ENCODE peak calls at places on chromosomes 6 and 20, in ten cellular contexts. One of them, this sample, is unnamed.

GRCh38 chr6:124197148-124197547 is 393.5 kb downstream of the NKAIN2 start:
- DNase-seq in cardiac muscle cell: no peak
- DNase-seq in brain microvascular endothelial cell: no peak
- DNase-seq in pancreas: no peak
- DNase-seq in AG04450: no peak
- DNase-seq in adrenal gland: no peak
- DNase-seq in left ventricle myocardium inferior: no peak
- DNase-seq in lower lobe of right lung: no peak
- DNase-seq in Peyer's patch: no peak
- DNase-seq in PC-3: no peak
- DNase-seq in this sample: no peak

GRCh38 chr6:30443657-30444450 is 45.5 kb upstream of the HLA-E start:
- DNase-seq in AG04450: no peak
- DNase-seq in Peyer's patch: no peak
- DNase-seq in brain microvascular endothelial cell: no peak
- DNase-seq in PC-3: no peak
- DNase-seq in pancreas: no peak
- DNase-seq in left ventricle myocardium inferior: no peak
- DNase-seq in cardiac muscle cell: peak; percentile 20
- DNase-seq in adrenal gland: no peak
- DNase-seq in lower lobe of right lung: no peak
- DNase-seq in this sample: no peak

GRCh38 chr20:5171074-5171789 is 44.4 kb downstream of the CDS2 start:
- DNase-seq in adrenal gland: peak; percentile 21
- DNase-seq in pancreas: no peak
- DNase-seq in lower lobe of right lung: no peak
- DNase-seq in left ventricle myocardium inferior: peak; percentile 64
- DNase-seq in Peyer's patch: no peak
- DNase-seq in brain microvascular endothelial cell: peak; percentile 43
- DNase-seq in cardiac muscle cell: peak; percentile 22
- DNase-seq in AG04450: no peak
- DNase-seq in PC-3: no peak
- DNase-seq in this sample: no peak

GRCh38 chr6:30062471-30063178 is 1.6 kb downstream of the POLR1H start:
- DNase-seq in AG04450: no peak
- DNase-seq in left ventricle myocardium inferior: no peak
- DNase-seq in pancreas: no peak
- DNase-seq in brain microvascular endothelial cell: no peak
- DNase-seq in cardiac muscle cell: no peak
- DNase-seq in lower lobe of right lung: no peak
- DNase-seq in Peyer's patch: no peak
- DNase-seq in PC-3: peak; percentile 14
- DNase-seq in adrenal gland: no peak
- DNase-seq in this sample: no peak

GRCh38 chr6:73710470-73710869 is 14.5 kb downstream of the CD109 start:
- DNase-seq in pancreas: no peak
- DNase-seq in PC-3: peak; percentile 94
- DNase-seq in adrenal gland: no peak
- DNase-seq in lower lobe of right lung: no peak
- DNase-seq in Peyer's patch: no peak
- DNase-seq in left ventricle myocardium inferior: no peak
- DNase-seq in brain microvascular endothelial cell: peak; percentile 71
- DNase-seq in AG04450: no peak
- DNase-seq in cardiac muscle cell: peak; percentile 47
- DNase-seq in this sample: no peak

GRCh38 chr6:37516076-37516919 is 16.6 kb upstream of the CCDC167 start:
- DNase-seq in left ventricle myocardium inferior: peak; percentile 31
- DNase-seq in cardiac muscle cell: no peak
- DNase-seq in adrenal gland: peak; percentile 82
- DNase-seq in AG04450: no peak
- DNase-seq in brain microvascular endothelial cell: no peak
- DNase-seq in pancreas: peak; percentile 77
- DNase-seq in Peyer's patch: peak; percentile 93
- DNase-seq in PC-3: peak; percentile 82
- DNase-seq in lower lobe of right lung: peak; percentile 68
- DNase-seq in this sample: no peak

GRCh38 chr20:7742479-7742878 is 197.8 kb downstream of the HAO1 start:
- DNase-seq in Peyer's patch: no peak
- DNase-seq in left ventricle myocardium inferior: no peak
- DNase-seq in lower lobe of right lung: no peak
- DNase-seq in adrenal gland: no peak
- DNase-seq in PC-3: peak; percentile 78
- DNase-seq in pancreas: no peak
- DNase-seq in brain microvascular endothelial cell: peak; percentile 57
- DNase-seq in cardiac muscle cell: peak; percentile 72
- DNase-seq in AG04450: peak; percentile 37
- DNase-seq in this sample: no peak

GRCh38 chr6:170222498-170223471 is 68.1 kb downstream of the DLL1 start:
- DNase-seq in brain microvascular endothelial cell: no peak
- DNase-seq in Peyer's patch: peak; percentile 47
- DNase-seq in lower lobe of right lung: no peak
- DNase-seq in left ventricle myocardium inferior: no peak
- DNase-seq in cardiac muscle cell: no peak
- DNase-seq in pancreas: peak; percentile 56
- DNase-seq in adrenal gland: no peak
- DNase-seq in PC-3: peak; percentile 20
- DNase-seq in AG04450: no peak
- DNase-seq in this sample: no peak

GRCh38 chr20:48794360-48794759 is 33.4 kb downstream of the PREX1 start:
- DNase-seq in adrenal gland: no peak
- DNase-seq in cardiac muscle cell: no peak
- DNase-seq in Peyer's patch: no peak
- DNase-seq in lower lobe of right lung: no peak
- DNase-seq in brain microvascular endothelial cell: no peak
- DNase-seq in pancreas: peak; percentile 53
- DNase-seq in PC-3: no peak
- DNase-seq in AG04450: no peak
- DNase-seq in left ventricle myocardium inferior: no peak
- DNase-seq in this sample: no peak

GRCh38 chr20:12970372-12970821 is 38.4 kb upstream of the SPTLC3 start:
- DNase-seq in pancreas: no peak
- DNase-seq in cardiac muscle cell: peak; percentile 65
- DNase-seq in adrenal gland: peak; percentile 25
- DNase-seq in PC-3: peak; percentile 84
- DNase-seq in AG04450: peak; percentile 16
- DNase-seq in left ventricle myocardium inferior: no peak
- DNase-seq in lower lobe of right lung: no peak
- DNase-seq in brain microvascular endothelial cell: peak; percentile 39
- DNase-seq in Peyer's patch: no peak
- DNase-seq in this sample: no peak

GRCh38 chr6:48757661-48758060 is 646.7 kb upstream of the PTCHD4 start:
- DNase-seq in brain microvascular endothelial cell: peak; percentile 32
- DNase-seq in cardiac muscle cell: no peak
- DNase-seq in left ventricle myocardium inferior: no peak
- DNase-seq in PC-3: peak; percentile 93
- DNase-seq in Peyer's patch: no peak
- DNase-seq in AG04450: no peak
- DNase-seq in pancreas: no peak
- DNase-seq in adrenal gland: no peak
- DNase-seq in lower lobe of right lung: no peak
- DNase-seq in this sample: no peak

GRCh38 chr6:33711140-33712129 is at the start of gene UQCC2:
- DNase-seq in PC-3: peak; percentile 98
- DNase-seq in lower lobe of right lung: peak; percentile 98
- DNase-seq in left ventricle myocardium inferior: peak; percentile 97
- DNase-seq in cardiac muscle cell: peak; percentile 98
- DNase-seq in pancreas: peak; percentile 99
- DNase-seq in adrenal gland: peak; percentile 98
- DNase-seq in AG04450: peak; percentile 93
- DNase-seq in Peyer's patch: peak; percentile 98
- DNase-seq in brain microvascular endothelial cell: peak; percentile 87
- DNase-seq in this sample: peak; percentile 88

GRCh38 chr6:132142768-132143167 is 191.6 kb upstream of the CCN2 start:
- DNase-seq in brain microvascular endothelial cell: no peak
- DNase-seq in left ventricle myocardium inferior: no peak
- DNase-seq in AG04450: no peak
- DNase-seq in pancreas: no peak
- DNase-seq in lower lobe of right lung: no peak
- DNase-seq in PC-3: no peak
- DNase-seq in cardiac muscle cell: peak; percentile 18
- DNase-seq in adrenal gland: no peak
- DNase-seq in Peyer's patch: no peak
- DNase-seq in this sample: no peak

DNA sequence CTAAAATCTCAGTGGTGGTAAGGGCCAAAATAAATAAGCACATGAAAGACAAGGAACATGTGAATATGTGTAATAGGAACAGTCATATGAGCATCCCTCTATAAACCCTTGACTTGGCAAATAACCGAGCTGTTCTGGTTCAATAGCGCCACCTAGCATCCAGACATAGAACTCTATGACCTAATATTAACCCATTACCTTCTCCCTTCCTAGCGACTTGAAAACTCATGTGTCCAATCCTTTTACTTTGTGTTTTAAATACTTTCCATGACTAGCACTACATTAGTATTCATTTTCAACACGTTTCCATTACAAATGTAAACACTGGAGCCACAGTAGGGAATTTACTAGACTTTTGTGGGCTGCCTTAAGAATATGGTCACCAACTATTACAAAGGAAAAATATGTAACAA is 279.7 kb downstream of the UST start:
- DNase-seq in pancreas: no peak
- DNase-seq in AG04450: peak; percentile 92
- DNase-seq in Peyer's patch: no peak
- DNase-seq in PC-3: peak; percentile 82
- DNase-seq in lower lobe of right lung: no peak
- DNase-seq in adrenal gland: peak; percentile 30
- DNase-seq in cardiac muscle cell: peak; percentile 82
- DNase-seq in brain microvascular endothelial cell: peak; percentile 86
- DNase-seq in left ventricle myocardium inferior: no peak
- DNase-seq in this sample: no peak
- TF ChIP-seq CTCF in pancreas: no peak
- TF ChIP-seq CTCF in AG04450: peak; percentile 78
- TF ChIP-seq CTCF in Peyer's patch: no peak
- TF ChIP-seq CTCF in PC-3: peak; percentile 85
- TF ChIP-seq CTCF in lower lobe of right lung: peak; percentile 40
- TF ChIP-seq CTCF in adrenal gland: peak; percentile 66
- TF ChIP-seq CTCF in cardiac muscle cell: peak; percentile 61
- TF ChIP-seq CTCF in brain microvascular endothelial cell: peak; percentile 67
- TF ChIP-seq CTCF in left ventricle myocardium inferior: peak; percentile 45
- TF ChIP-seq CTCF in this sample: peak; percentile 48

GRCh38 chr6:45504947-45505346 is 127.2 kb upstream of the SUPT3H start:
- DNase-seq in adrenal gland: peak; percentile 7
- DNase-seq in PC-3: peak; percentile 63
- DNase-seq in cardiac muscle cell: peak; percentile 81
- DNase-seq in brain microvascular endothelial cell: peak; percentile 56
- DNase-seq in AG04450: peak; percentile 94
- DNase-seq in Peyer's patch: no peak
- DNase-seq in pancreas: no peak
- DNase-seq in left ventricle myocardium inferior: no peak
- DNase-seq in lower lobe of right lung: no peak
- DNase-seq in this sample: no peak
- H3K27ac ChIP-seq in adrenal gland: no peak overlapping the region
- H3K27ac ChIP-seq in PC-3: peak overlapping the region; percentile 94
- H3K27ac ChIP-seq in cardiac muscle cell: no peak overlapping the region
- H3K27ac ChIP-seq in brain microvascular endothelial cell: no peak overlapping the region
- H3K27ac ChIP-seq in AG04450: peak overlapping the region; percentile 48
- H3K27ac ChIP-seq in Peyer's patch: peak overlapping the region; percentile 35
- H3K27ac ChIP-seq in pancreas: no peak overlapping the region
- H3K27ac ChIP-seq in left ventricle myocardium inferior: no peak overlapping the region
- H3K27ac ChIP-seq in lower lobe of right lung: no peak overlapping the region
- H3K27ac ChIP-seq in this sample: no peak overlapping the region

GRCh38 chr6:107418118-107418517 is 41.2 kb downstream of the PDSS2 start:
- DNase-seq in adrenal gland: no peak
- DNase-seq in brain microvascular endothelial cell: peak; percentile 31
- DNase-seq in cardiac muscle cell: peak; percentile 37
- DNase-seq in pancreas: no peak
- DNase-seq in PC-3: peak; percentile 7
- DNase-seq in left ventricle myocardium inferior: no peak
- DNase-seq in Peyer's patch: no peak
- DNase-seq in AG04450: no peak
- DNase-seq in lower lobe of right lung: no peak
- DNase-seq in this sample: no peak
- TF ChIP-seq CTCF in adrenal gland: no peak
- TF ChIP-seq CTCF in brain microvascular endothelial cell: peak; percentile 68
- TF ChIP-seq CTCF in cardiac muscle cell: peak; percentile 63
- TF ChIP-seq CTCF in pancreas: no peak
- TF ChIP-seq CTCF in PC-3: peak; percentile 53
- TF ChIP-seq CTCF in left ventricle myocardium inferior: no peak
- TF ChIP-seq CTCF in Peyer's patch: no peak
- TF ChIP-seq CTCF in AG04450: peak; percentile 50
- TF ChIP-seq CTCF in lower lobe of right lung: no peak
- TF ChIP-seq CTCF in this sample: no peak

GRCh38 chr20:3732327-3733118 is at the start of gene HSPA12B:
- DNase-seq in adrenal gland: no peak
- DNase-seq in Peyer's patch: no peak
- DNase-seq in left ventricle myocardium inferior: no peak
- DNase-seq in AG04450: no peak
- DNase-seq in lower lobe of right lung: no peak
- DNase-seq in brain microvascular endothelial cell: no peak
- DNase-seq in cardiac muscle cell: peak; percentile 34
- DNase-seq in pancreas: no peak
- DNase-seq in PC-3: no peak
- DNase-seq in this sample: no peak

GRCh38 chr20:3729378-3729777 is 3.1 kb upstream of the HSPA12B start:
- DNase-seq in AG04450: no peak
- DNase-seq in lower lobe of right lung: no peak
- DNase-seq in brain microvascular endothelial cell: no peak
- DNase-seq in cardiac muscle cell: no peak
- DNase-seq in Peyer's patch: no peak
- DNase-seq in adrenal gland: no peak
- DNase-seq in left ventricle myocardium inferior: no peak
- DNase-seq in pancreas: no peak
- DNase-seq in PC-3: no peak
- DNase-seq in this sample: no peak

GRCh38 chr20:3731944-3732326 is 550 bp upstream of the HSPA12B start:
- DNase-seq in AG04450: no peak
- DNase-seq in cardiac muscle cell: no peak
- DNase-seq in pancreas: no peak
- DNase-seq in PC-3: no peak
- DNase-seq in left ventricle myocardium inferior: no peak
- DNase-seq in brain microvascular endothelial cell: no peak
- DNase-seq in adrenal gland: no peak
- DNase-seq in lower lobe of right lung: no peak
- DNase-seq in Peyer's patch: no peak
- DNase-seq in this sample: no peak

GRCh38 chr20:3729811-3730550 is 2.5 kb upstream of the HSPA12B start:
- DNase-seq in PC-3: no peak
- DNase-seq in left ventricle myocardium inferior: peak; percentile 54
- DNase-seq in cardiac muscle cell: no peak
- DNase-seq in adrenal gland: no peak
- DNase-seq in AG04450: no peak
- DNase-seq in Peyer's patch: no peak
- DNase-seq in brain microvascular endothelial cell: no peak
- DNase-seq in lower lobe of right lung: no peak
- DNase-seq in pancreas: no peak
- DNase-seq in this sample: no peak

DNA sequence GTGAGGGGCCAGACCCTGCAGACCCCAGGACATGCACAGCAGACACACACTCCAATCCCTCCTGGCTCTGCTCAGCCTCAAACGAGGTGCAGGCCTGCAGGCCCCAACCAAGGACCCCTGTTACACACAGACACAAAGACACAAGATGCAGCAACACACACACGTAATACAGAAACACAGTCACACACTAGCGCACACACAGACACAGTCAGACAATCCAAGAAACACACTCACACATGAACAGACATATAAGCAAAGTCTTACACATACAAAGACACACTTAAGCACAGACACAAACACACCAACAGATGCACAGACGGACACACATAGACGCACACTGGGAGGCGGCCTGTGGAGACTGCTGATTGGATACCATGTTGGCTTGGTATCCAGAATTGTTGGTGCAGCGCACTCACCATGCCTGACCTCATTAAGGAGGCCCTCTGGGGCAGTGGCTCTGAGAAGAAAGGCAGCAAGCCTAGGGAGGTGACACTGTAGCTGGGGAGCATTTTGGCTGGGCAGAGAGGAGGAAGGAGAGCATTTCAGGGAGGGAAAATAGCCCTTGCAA is 1.6 kb upstream of the HSPA12B start:
- DNase-seq in brain microvascular endothelial cell: no peak
- DNase-seq in PC-3: no peak
- DNase-seq in adrenal gland: no peak
- DNase-seq in left ventricle myocardium inferior: no peak
- DNase-seq in lower lobe of right lung: no peak
- DNase-seq in pancreas: no peak
- DNase-seq in cardiac muscle cell: no peak
- DNase-seq in AG04450: no peak
- DNase-seq in Peyer's patch: no peak
- DNase-seq in this sample: no peak
- H3K27ac ChIP-seq in brain microvascular endothelial cell: no peak overlapping the region
- H3K27ac ChIP-seq in PC-3: no peak overlapping the region
- H3K27ac ChIP-seq in adrenal gland: no peak overlapping the region
- H3K27ac ChIP-seq in left ventricle myocardium inferior: peak overlapping the region; percentile 95
- H3K27ac ChIP-seq in lower lobe of right lung: no peak overlapping the region
- H3K27ac ChIP-seq in pancreas: no peak overlapping the region
- H3K27ac ChIP-seq in cardiac muscle cell: no peak overlapping the region
- H3K27ac ChIP-seq in AG04450: no peak overlapping the region
- H3K27ac ChIP-seq in Peyer's patch: no peak overlapping the region
- H3K27ac ChIP-seq in this sample: no peak overlapping the region

This sample was measured in thoracic aorta.